ENCODE peak calls at places on chromosome 5, in five cellular contexts. H is SK-N-SH, T is A549, S is upper lobe of left lung, A is stomach. I is an unnamed sample.

GRCh38 chr5:172775326-172776234 is 4.6 kb upstream of the DUSP1 start:
- DNase-seq in T (no peak), H (no peak), S (peak), A (peak), I (peak)

GRCh38 chr5:66633754-66634153 is 37.6 kb downstream of the MAST4 start:
- DNase-seq in A (no peak), H (no peak), T (no peak), S (no peak), I (no peak)

GRCh38 chr5:5699062-5699461 is 276.6 kb downstream of the ICE1 start:
- DNase-seq in T (no peak), S (no peak), H (no peak), A (no peak), I (no peak)

GRCh38 chr5:120994112-120994511 is 530.0 kb downstream of the PRR16 start:
- DNase-seq in A (no peak), H (no peak), T (no peak), S (no peak), I (no peak)

GRCh38 chr5:132425009-132425937 is 55.8 kb downstream of the SLC22A5 start:
- DNase-seq in A (no peak), S (no peak), H (no peak), T (no peak), I (peak)

GRCh38 chr5:15447209-15447608 is 52.8 kb upstream of the FBXL7 start:
- DNase-seq in H (no peak), S (no peak), T (no peak), A (no peak), I (no peak)

GRCh38 chr5:120692346-120692745 is 228.2 kb downstream of the PRR16 start:
- DNase-seq in T (no peak), H (no peak), A (no peak), S (no peak), I (no peak)

GRCh38 chr5:55897905-55898304 is 46.7 kb downstream of the IL31RA start:
- DNase-seq in S (no peak), H (peak), T (no peak), A (no peak), I (no peak)

GRCh38 chr5:106020889-106021288 is 1649.8 kb downstream of the EFNA5 start:
- DNase-seq in H (no peak), A (no peak), S (no peak), T (no peak), I (no peak)

GRCh38 chr5:10441992-10442435 is 335 bp downstream of the ROPN1L start:
- DNase-seq in A (no peak), H (no peak), S (no peak), T (peak), I (no peak)

GRCh38 chr5:56971275-56971674 is 19.4 kb upstream of the MIER3 start:
- DNase-seq in H (no peak), S (no peak), A (no peak), T (no peak), I (no peak)

GRCh38 chr5:11903614-11904269 is 504 bp downstream of the CTNND2 start:
- DNase-seq in H (peak), T (peak), S (no peak), A (no peak), I (no peak)

GRCh38 chr5:71922584-71923106 is 184.6 kb upstream of the MAP1B start:
- DNase-seq in A (no peak), H (no peak), T (peak), S (no peak), I (no peak)

GRCh38 chr5:178644826-178645545 is 18.1 kb upstream of the CLK4 start:
- DNase-seq in A (no peak), S (no peak), H (no peak), T (no peak), I (no peak)

GRCh38 chr5:139190125-139190524 is 8.0 kb downstream of the SIL1 start:
- DNase-seq in H (no peak), S (no peak), T (no peak), A (no peak), I (no peak)

GRCh38 chr5:153998010-153998409 is 40.7 kb downstream of the FAM114A2 start:
- DNase-seq in A (no peak), T (no peak), H (no peak), S (no peak), I (no peak)

GRCh38 chr5:172773481-172774469 is 2.8 kb upstream of the DUSP1 start:
- DNase-seq in S (peak), H (no peak), A (no peak), T (no peak), I (no peak)

GRCh38 chr5:92308679-92309078 is 925.6 kb upstream of the ARRDC3 start:
- DNase-seq in T (no peak), S (no peak), H (peak), A (no peak), I (no peak)

GRCh38 chr5:135715267-135716050 is 119.0 kb upstream of the SLC25A48 start:
- DNase-seq in S (peak), H (no peak), T (no peak), A (no peak), I (no peak)

GRCh38 chr5:68382640-68383039 is 167.1 kb downstream of the PIK3R1 start:
- DNase-seq in S (no peak), T (no peak), A (no peak), H (no peak), I (no peak)

GRCh38 chr5:16480821-16481538 is 15.4 kb upstream of the ZNF622 start:
- DNase-seq in T (no peak), A (no peak), S (no peak), H (no peak), I (no peak)

GRCh38 chr5:109053995-109054417 is 306.3 kb downstream of the FER start:
- DNase-seq in H (no peak), A (no peak), S (no peak), T (no peak), I (no peak)

GRCh38 chr5:2370626-2371418 is 380.7 kb downstream of the IRX2 start:
- DNase-seq in S (no peak), T (no peak), A (no peak), H (no peak), I (no peak)

GRCh38 chr5:170333161-170333909 is 35.8 kb upstream of the LCP2 start:
- DNase-seq in A (peak), H (no peak), S (peak), T (no peak), I (peak)

GRCh38 chr5:2149196-2149541 is 266.4 kb upstream of the IRX4 start:
- DNase-seq in A (no peak), T (peak), S (peak), H (no peak), I (no peak)

GRCh38 chr5:122442938-122443337 is 130.9 kb downstream of the SNCAIP start:
- DNase-seq in T (no peak), S (no peak), A (no peak), H (no peak), I (no peak)

GRCh38 chr5:113382736-113383135 is 52.1 kb downstream of the TSSK1B start:
- DNase-seq in A (no peak), T (no peak), S (no peak), H (no peak), I (no peak)

GRCh38 chr5:14216902-14217301 is 73.8 kb downstream of the TRIO start:
- DNase-seq in T (no peak), A (no peak), S (peak), H (no peak), I (no peak)

GRCh38 chr5:100722657-100723056 is 180.4 kb downstream of the ST8SIA4 start:
- DNase-seq in S (no peak), A (no peak), T (no peak), H (no peak), I (no peak)
- TF ChIP-seq EP300 in S (no peak), A (no peak), T (no peak), H (no peak), I (no peak)

DNA sequence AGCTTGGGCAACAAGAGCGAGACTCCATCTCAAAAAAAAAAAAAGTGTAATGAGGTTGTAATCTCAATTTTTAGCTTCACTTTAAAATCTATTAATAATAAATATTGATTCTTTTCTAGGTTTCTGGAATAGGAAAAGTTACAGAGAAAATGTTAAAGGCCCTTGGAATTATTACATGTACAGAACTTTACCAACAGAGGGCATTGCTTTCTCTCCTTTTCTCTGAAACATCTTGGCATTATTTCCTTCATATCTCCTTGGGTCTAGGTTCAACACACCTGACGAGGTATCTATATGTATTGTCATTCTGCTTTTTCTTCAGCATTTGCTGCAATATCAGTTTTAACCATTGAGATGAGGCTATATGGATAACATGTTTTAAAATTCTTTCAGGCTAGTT is 26.6 kb upstream of the ANKDD1B start:
- DNase-seq in T (no peak), S (no peak), A (no peak), H (no peak), I (no peak)
- TF ChIP-seq CTCF in T (peak), S (no peak), A (no peak), H (peak), I (peak)

DNA sequence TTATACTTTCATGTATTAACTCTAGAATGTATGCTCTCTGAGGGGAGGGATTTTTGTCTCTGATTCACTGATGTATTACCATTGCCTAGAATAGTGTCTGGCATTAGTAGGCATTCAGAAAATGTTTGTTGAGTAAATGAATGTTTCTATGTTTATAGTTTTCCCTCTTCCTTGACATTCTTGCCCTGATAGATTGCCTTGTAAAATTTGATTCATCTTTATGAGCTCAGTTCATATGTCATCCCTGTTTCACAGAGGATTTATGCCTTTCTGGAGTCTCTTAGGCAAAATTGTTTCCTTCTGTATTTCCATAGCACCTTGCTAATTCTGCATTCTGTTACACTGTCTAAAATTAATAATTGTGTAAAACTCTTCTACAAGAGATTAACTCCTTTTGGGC is 72.3 kb downstream of the RASA1 start:
- DNase-seq in H (no peak), A (no peak), T (no peak), S (no peak), I (no peak)
- H3K27ac ChIP-seq in H (peak), A (peak), T (no peak), S (no peak), I (peak)

GRCh38 chr5:54573783-54574485 is 56.4 kb downstream of the SNX18 start:
- DNase-seq in S (no peak), H (no peak), A (no peak), T (no peak), I (no peak)

GRCh38 chr5:54570923-54571322 is 53.4 kb downstream of the SNX18 start:
- DNase-seq in T (no peak), S (no peak), H (no peak), A (no peak), I (no peak)

GRCh38 chr5:54567996-54568395 is 50.4 kb downstream of the SNX18 start:
- DNase-seq in H (no peak), S (no peak), A (no peak), T (no peak), I (no peak)

GRCh38 chr5:54571462-54571861 is 53.9 kb downstream of the SNX18 start:
- DNase-seq in A (no peak), S (no peak), T (no peak), H (no peak), I (no peak)
- TF ChIP-seq EP300 in A (no peak), S (no peak), T (no peak), H (no peak), I (no peak)

GRCh38 chr5:168104811-168105481 is 186.5 kb upstream of the WWC1 start:
- DNase-seq in A (no peak), S (no peak), H (no peak), T (no peak), I (peak)
- TF ChIP-seq CTCF in A (no peak), S (no peak), H (no peak), T (no peak), I (peak)

DNA sequence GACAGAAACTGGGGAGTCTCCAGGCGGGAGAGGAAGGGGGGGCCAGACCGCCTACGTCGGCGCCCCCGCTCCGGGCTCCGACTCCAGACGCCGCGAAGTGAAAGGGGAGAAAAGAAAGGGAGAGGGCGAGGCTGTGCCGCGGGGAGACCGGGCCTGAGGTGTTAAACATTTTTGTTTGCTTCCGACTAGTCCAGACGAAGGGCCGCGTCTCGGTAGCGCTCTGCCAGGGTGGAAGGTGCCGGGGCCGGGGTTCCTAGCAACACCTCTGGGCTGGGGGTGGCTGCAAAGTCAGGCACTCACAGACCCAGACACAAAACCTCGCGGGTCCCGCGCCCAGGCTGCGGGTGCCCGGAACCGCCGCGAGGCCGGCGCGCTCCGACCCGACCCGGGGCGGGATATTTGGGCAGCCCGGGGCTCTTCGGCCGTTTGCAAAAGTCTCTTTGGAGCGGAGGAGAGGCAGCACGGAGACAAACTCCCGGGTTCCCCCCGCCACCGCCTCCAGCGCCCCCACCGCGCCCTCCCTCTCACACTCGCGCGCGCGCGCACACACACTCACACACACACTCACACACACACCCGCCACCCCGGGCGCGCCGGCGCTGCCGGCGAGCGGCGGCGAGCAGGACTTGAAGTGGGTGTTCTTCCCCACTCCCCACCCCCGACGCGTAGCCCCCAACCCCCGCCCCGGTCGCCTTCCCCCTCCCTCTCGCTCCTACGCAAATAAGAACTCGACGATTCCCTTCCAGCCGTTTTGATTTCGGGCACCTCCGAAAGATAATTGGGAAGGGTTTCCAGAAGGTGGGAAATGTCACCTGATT is 564 bp upstream of the FST start:
- DNase-seq in A (peak), H (peak), S (peak), T (peak), I (peak)
- H3K27ac ChIP-seq in A (peak), H (no peak), S (peak), T (peak), I (peak)

DNA sequence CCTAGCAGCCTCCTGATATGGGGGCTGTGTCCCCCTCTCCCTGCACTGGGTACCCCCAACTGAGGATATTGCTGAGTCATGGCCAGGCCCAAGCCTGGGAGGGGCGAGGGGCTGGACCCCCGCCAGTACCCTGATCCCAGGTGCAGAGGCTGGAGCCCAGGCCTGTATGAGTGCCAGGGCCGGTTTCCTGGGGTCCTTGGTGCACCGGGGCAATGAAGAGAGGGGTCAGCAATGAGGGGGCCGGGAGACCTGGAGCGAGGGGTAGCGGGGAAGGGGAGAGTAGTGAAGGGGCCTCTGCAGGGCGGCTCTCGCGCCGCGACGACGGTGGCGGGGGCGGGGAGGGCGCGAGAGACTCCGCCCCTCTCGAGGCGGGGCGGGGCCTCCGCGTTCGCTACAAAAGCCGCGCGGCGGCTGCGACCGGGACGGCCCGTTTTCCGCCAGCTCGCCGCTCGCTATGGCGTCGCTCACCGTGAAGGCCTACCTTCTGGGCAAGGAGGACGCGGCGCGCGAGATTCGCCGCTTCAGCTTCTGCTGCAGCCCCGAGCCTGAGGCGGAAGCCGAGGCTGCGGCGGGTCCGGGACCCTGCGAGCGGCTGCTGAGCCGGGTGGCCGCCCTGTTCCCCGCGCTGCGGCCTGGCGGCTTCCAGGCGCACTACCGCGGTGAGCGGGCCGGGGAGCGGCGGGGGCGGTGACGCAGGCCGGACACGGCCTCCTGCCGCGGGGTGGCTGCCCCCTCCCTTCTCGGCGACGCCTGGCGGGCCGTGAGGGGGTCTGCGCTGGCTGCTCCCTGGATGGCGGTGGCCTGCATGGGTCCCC is at the start of gene SQSTM1:
- DNase-seq in S (peak), T (no peak), H (peak), A (peak), I (peak)
- TF ChIP-seq EP300 in S (peak), T (peak), H (no peak), A (no peak), I (no peak)

DNA sequence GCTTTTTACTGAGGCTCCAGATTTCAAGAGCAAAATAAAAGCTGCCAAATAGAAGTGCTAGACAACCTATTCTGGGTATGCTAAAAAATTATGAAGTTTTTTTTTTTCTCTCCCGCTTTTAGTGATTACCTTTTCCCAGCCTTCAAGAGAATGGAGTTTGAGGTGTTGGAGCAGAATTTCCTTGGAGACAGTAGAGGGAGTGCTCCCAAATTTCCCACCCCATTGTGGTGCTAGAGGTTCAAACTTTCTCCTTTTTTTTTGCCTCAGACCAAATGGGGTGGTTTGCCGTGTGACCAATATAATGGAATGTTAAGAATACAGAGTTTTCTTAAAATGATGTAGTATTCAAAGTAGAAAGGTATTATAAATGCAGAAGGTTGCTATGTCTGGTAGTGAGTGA is 244.2 kb upstream of the RIOK2 start:
- DNase-seq in T (no peak), S (no peak), H (no peak), A (no peak), I (no peak)
- TF ChIP-seq CTCF in T (no peak), S (no peak), H (no peak), A (no peak), I (no peak)

I was measured in transverse colon.